ENCODE peak calls at places on chromosome 17, in eight cellular contexts. One of them, this sample, is unnamed. For H3K36me3, the result is how much of the 10 kb centered on the place peaks cover.

GRCh38 chr17:76532072-76532651 is 5.3 kb downstream of the CYGB start:
- DNase-seq in stomach: no peak
- DNase-seq in esophagus squamous epithelium: no peak
- DNase-seq in IMR-90: peak
- DNase-seq in heart left ventricle: no peak
- DNase-seq in body of pancreas: no peak
- DNase-seq in uterus: no peak
- DNase-seq in Peyer's patch: no peak
- DNase-seq in this sample: no peak

GRCh38 chr17:40061532-40062038 is 1.2 kb upstream of the THRA start:
- DNase-seq in stomach: no peak
- DNase-seq in esophagus squamous epithelium: no peak
- DNase-seq in IMR-90: no peak
- DNase-seq in heart left ventricle: no peak
- DNase-seq in body of pancreas: no peak
- DNase-seq in uterus: no peak
- DNase-seq in Peyer's patch: no peak
- DNase-seq in this sample: no peak

GRCh38 chr17:69606142-69606800 is 191.8 kb downstream of the MAP2K6 start:
- DNase-seq in stomach: no peak
- DNase-seq in esophagus squamous epithelium: no peak
- DNase-seq in IMR-90: no peak
- DNase-seq in heart left ventricle: no peak
- DNase-seq in body of pancreas: no peak
- DNase-seq in uterus: no peak
- DNase-seq in Peyer's patch: no peak
- DNase-seq in this sample: no peak

GRCh38 chr17:68378202-68379149 is 78.8 kb downstream of the WIPI1 start:
- DNase-seq in stomach: peak
- DNase-seq in esophagus squamous epithelium: peak
- DNase-seq in IMR-90: peak
- DNase-seq in heart left ventricle: peak
- DNase-seq in body of pancreas: peak
- DNase-seq in uterus: peak
- DNase-seq in Peyer's patch: peak
- DNase-seq in this sample: peak

GRCh38 chr17:50689956-50690886 is 17.5 kb downstream of the ANKRD40 start:
- DNase-seq in stomach: no peak
- DNase-seq in esophagus squamous epithelium: no peak
- DNase-seq in IMR-90: no peak
- DNase-seq in heart left ventricle: no peak
- DNase-seq in body of pancreas: no peak
- DNase-seq in uterus: no peak
- DNase-seq in Peyer's patch: no peak
- DNase-seq in this sample: no peak

GRCh38 chr17:38403491-38403890 is 24.8 kb upstream of the ARHGAP23 start:
- DNase-seq in stomach: no peak
- DNase-seq in esophagus squamous epithelium: no peak
- DNase-seq in IMR-90: peak
- DNase-seq in heart left ventricle: no peak
- DNase-seq in body of pancreas: no peak
- DNase-seq in uterus: no peak
- DNase-seq in Peyer's patch: no peak
- DNase-seq in this sample: no peak

GRCh38 chr17:38761612-38762011 is 9.1 kb downstream of the PSMB3 start:
- DNase-seq in stomach: no peak
- DNase-seq in esophagus squamous epithelium: no peak
- DNase-seq in IMR-90: peak
- DNase-seq in heart left ventricle: no peak
- DNase-seq in body of pancreas: no peak
- DNase-seq in uterus: no peak
- DNase-seq in Peyer's patch: no peak
- DNase-seq in this sample: no peak

GRCh38 chr17:76252040-76252954 is 12.0 kb upstream of the RNF157 start:
- DNase-seq in stomach: peak
- DNase-seq in esophagus squamous epithelium: no peak
- DNase-seq in IMR-90: peak
- DNase-seq in heart left ventricle: peak
- DNase-seq in body of pancreas: peak
- DNase-seq in uterus: no peak
- DNase-seq in Peyer's patch: peak
- DNase-seq in this sample: no peak

GRCh38 chr17:44362964-44363612 is 565 bp downstream of the FAM171A2 start:
- DNase-seq in stomach: no peak
- DNase-seq in esophagus squamous epithelium: no peak
- DNase-seq in IMR-90: no peak
- DNase-seq in heart left ventricle: no peak
- DNase-seq in body of pancreas: no peak
- DNase-seq in uterus: peak
- DNase-seq in Peyer's patch: no peak
- DNase-seq in this sample: no peak

GRCh38 chr17:45021607-45022287 is 29.7 kb downstream of the DCAKD start:
- DNase-seq in stomach: peak
- DNase-seq in esophagus squamous epithelium: no peak
- DNase-seq in IMR-90: peak
- DNase-seq in heart left ventricle: peak
- DNase-seq in body of pancreas: peak
- DNase-seq in uterus: peak
- DNase-seq in Peyer's patch: peak
- DNase-seq in this sample: peak

DNA sequence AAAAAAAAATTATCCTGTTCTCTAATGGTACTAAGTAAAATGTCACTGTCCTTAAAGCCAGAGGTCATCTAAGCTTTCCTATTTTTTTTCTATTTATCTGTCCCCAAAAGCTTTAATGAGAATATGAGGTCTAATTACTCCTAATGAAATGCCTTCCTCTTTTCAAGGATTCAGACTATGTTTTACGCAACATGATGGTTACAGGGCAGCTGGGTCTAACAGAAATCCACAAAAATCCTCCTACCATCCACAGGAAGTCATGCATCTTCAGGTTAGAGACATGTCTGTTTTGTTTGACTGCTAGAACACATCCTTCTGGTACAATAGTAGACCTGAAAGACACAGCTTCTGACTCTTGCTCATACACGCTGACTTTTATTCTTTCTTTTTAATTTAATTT is 29.7 kb upstream of the NSRP1 start:
- DNase-seq in stomach: no peak
- DNase-seq in esophagus squamous epithelium: no peak
- DNase-seq in IMR-90: no peak
- DNase-seq in heart left ventricle: no peak
- DNase-seq in body of pancreas: no peak
- DNase-seq in uterus: no peak
- DNase-seq in Peyer's patch: no peak
- DNase-seq in this sample: no peak
- TF ChIP-seq POLR2A in stomach: no peak
- TF ChIP-seq POLR2A in esophagus squamous epithelium: no peak
- TF ChIP-seq POLR2A in IMR-90: no peak
- TF ChIP-seq POLR2A in heart left ventricle: no peak
- TF ChIP-seq POLR2A in body of pancreas: no peak
- TF ChIP-seq POLR2A in uterus: no peak
- TF ChIP-seq POLR2A in Peyer's patch: no peak
- TF ChIP-seq POLR2A in this sample: no peak

GRCh38 chr17:74606050-74606449 is 14.0 kb upstream of the CD300LD start:
- DNase-seq in stomach: no peak
- DNase-seq in esophagus squamous epithelium: no peak
- DNase-seq in IMR-90: no peak
- DNase-seq in heart left ventricle: no peak
- DNase-seq in body of pancreas: no peak
- DNase-seq in uterus: no peak
- DNase-seq in Peyer's patch: no peak
- DNase-seq in this sample: no peak

GRCh38 chr17:74603746-74604145 is 11.7 kb upstream of the CD300LD start:
- DNase-seq in stomach: no peak
- DNase-seq in esophagus squamous epithelium: no peak
- DNase-seq in IMR-90: no peak
- DNase-seq in heart left ventricle: no peak
- DNase-seq in body of pancreas: no peak
- DNase-seq in uterus: no peak
- DNase-seq in Peyer's patch: no peak
- DNase-seq in this sample: no peak

GRCh38 chr17:74605361-74605760 is 13.3 kb upstream of the CD300LD start:
- DNase-seq in stomach: no peak
- DNase-seq in esophagus squamous epithelium: no peak
- DNase-seq in IMR-90: peak
- DNase-seq in heart left ventricle: peak
- DNase-seq in body of pancreas: peak
- DNase-seq in uterus: peak
- DNase-seq in Peyer's patch: no peak
- DNase-seq in this sample: peak

GRCh38 chr17:74604200-74604599 is 12.1 kb upstream of the CD300LD start:
- DNase-seq in stomach: no peak
- DNase-seq in esophagus squamous epithelium: no peak
- DNase-seq in IMR-90: no peak
- DNase-seq in heart left ventricle: no peak
- DNase-seq in body of pancreas: no peak
- DNase-seq in uterus: no peak
- DNase-seq in Peyer's patch: no peak
- DNase-seq in this sample: no peak

DNA sequence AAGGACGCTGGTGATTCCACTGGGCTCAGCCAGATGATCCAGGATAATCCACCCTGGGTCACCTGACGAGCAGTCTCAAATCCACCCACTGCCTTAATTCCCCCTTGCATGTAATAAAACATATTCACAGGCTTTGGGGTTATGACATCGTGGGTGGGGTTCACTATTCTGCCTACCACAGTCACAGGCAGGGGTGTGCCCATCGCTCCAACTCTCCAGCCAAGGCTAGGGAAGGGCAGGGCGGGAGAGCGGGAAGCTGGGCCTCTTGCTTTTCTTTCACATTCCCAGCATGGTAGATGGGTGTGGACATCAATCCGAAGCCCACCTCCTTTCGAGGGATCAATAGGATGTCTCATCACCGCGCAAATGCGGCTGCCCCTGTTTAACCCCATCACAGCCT is 12.7 kb upstream of the CD300LD start:
- DNase-seq in stomach: no peak
- DNase-seq in esophagus squamous epithelium: no peak
- DNase-seq in IMR-90: no peak
- DNase-seq in heart left ventricle: no peak
- DNase-seq in body of pancreas: no peak
- DNase-seq in uterus: no peak
- DNase-seq in Peyer's patch: no peak
- DNase-seq in this sample: no peak
- H3K27ac ChIP-seq in stomach: peak
- H3K27ac ChIP-seq in esophagus squamous epithelium: peak
- H3K27ac ChIP-seq in IMR-90: no peak
- H3K27ac ChIP-seq in heart left ventricle: no peak
- H3K27ac ChIP-seq in body of pancreas: no peak
- H3K27ac ChIP-seq in uterus: no peak
- H3K27ac ChIP-seq in Peyer's patch: peak
- H3K27ac ChIP-seq in this sample: no peak

GRCh38 chr17:6592193-6592592 is 35.8 kb upstream of the PITPNM3 start:
- DNase-seq in stomach: no peak
- DNase-seq in esophagus squamous epithelium: no peak
- DNase-seq in IMR-90: peak
- DNase-seq in heart left ventricle: no peak
- DNase-seq in body of pancreas: no peak
- DNase-seq in uterus: no peak
- DNase-seq in Peyer's patch: no peak
- DNase-seq in this sample: no peak

GRCh38 chr17:6589266-6589946 is 33.1 kb upstream of the PITPNM3 start:
- DNase-seq in stomach: no peak
- DNase-seq in esophagus squamous epithelium: no peak
- DNase-seq in IMR-90: peak
- DNase-seq in heart left ventricle: no peak
- DNase-seq in body of pancreas: no peak
- DNase-seq in uterus: no peak
- DNase-seq in Peyer's patch: no peak
- DNase-seq in this sample: no peak

GRCh38 chr17:6591599-6592158 is 35.3 kb upstream of the PITPNM3 start:
- DNase-seq in stomach: no peak
- DNase-seq in esophagus squamous epithelium: no peak
- DNase-seq in IMR-90: peak
- DNase-seq in heart left ventricle: no peak
- DNase-seq in body of pancreas: no peak
- DNase-seq in uterus: no peak
- DNase-seq in Peyer's patch: no peak
- DNase-seq in this sample: no peak

GRCh38 chr17:6587310-6587709 is 31.0 kb upstream of the PITPNM3 start:
- DNase-seq in stomach: no peak
- DNase-seq in esophagus squamous epithelium: no peak
- DNase-seq in IMR-90: no peak
- DNase-seq in heart left ventricle: no peak
- DNase-seq in body of pancreas: no peak
- DNase-seq in uterus: no peak
- DNase-seq in Peyer's patch: no peak
- DNase-seq in this sample: no peak

DNA sequence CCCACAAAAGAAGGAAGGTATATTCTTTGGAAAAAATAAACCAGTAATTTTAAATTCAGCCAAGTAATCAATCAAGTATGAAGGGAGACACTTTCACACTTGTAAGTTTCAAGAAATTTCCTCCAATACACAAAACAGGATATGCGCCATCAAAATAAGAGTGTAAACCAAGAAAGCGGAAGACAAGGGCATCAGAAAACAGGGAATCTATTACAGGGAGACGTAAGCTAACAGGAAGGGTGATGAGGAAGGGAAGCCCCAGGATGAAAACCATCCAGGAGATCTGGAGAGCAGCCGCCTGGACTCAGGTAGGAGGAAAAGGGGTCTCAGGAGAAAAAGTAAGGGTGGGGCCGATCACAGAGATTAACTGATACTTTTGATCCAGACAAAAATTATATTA is 31.8 kb upstream of the PITPNM3 start:
- DNase-seq in stomach: no peak
- DNase-seq in esophagus squamous epithelium: no peak
- DNase-seq in IMR-90: no peak
- DNase-seq in heart left ventricle: no peak
- DNase-seq in body of pancreas: no peak
- DNase-seq in uterus: no peak
- DNase-seq in Peyer's patch: no peak
- DNase-seq in this sample: no peak
- H3K36me3 ChIP-seq in stomach: under half
- H3K36me3 ChIP-seq in esophagus squamous epithelium: under half
- H3K36me3 ChIP-seq in IMR-90: under half
- H3K36me3 ChIP-seq in heart left ventricle: under half
- H3K36me3 ChIP-seq in body of pancreas: under half
- H3K36me3 ChIP-seq in uterus: under half
- H3K36me3 ChIP-seq in Peyer's patch: under half
- H3K36me3 ChIP-seq in this sample: half or more

DNA sequence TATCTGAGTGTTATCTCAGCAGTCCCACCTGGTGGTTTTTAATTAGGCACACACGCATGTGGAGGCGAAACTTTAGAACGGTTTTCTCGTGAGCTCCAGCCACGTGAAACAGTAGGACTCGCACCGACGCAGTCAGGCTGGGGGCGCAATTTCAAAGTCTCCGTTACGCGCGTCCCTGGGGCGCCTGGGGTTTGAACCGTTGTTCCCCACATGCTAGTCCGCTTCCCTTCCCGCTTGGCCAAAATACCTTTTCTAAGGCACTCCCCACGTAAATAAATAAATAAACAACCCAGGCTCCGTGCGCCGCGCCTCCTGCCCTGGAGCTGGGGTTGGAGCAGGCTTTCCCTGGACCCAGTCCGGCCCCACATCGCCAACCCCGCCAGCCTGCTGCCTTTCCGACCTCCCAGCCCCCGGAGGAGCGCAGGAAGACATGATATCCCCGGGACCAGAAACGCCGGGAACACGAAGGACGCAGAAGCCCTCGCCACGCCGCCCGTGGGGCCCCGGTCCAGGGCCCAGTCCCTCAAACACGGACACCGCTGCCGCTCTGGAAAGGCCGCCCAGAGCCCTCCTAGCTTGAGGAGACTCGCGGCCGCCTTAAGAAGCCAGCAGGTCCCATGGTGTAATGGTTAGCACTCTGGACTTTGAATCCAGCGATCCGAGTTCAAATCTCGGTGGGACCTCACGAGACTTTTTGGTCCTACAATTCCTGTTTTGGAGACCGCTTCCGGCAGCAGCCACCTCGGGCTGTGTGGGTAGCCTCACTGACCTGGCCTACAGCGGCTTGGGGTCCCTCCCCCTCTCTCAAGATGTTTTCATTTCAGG is 18.2 kb downstream of the GNGT2 start:
- DNase-seq in stomach: peak
- DNase-seq in esophagus squamous epithelium: no peak
- DNase-seq in IMR-90: peak
- DNase-seq in heart left ventricle: peak
- DNase-seq in body of pancreas: peak
- DNase-seq in uterus: peak
- DNase-seq in Peyer's patch: peak
- DNase-seq in this sample: peak
- TF ChIP-seq POLR2A in stomach: no peak
- TF ChIP-seq POLR2A in esophagus squamous epithelium: no peak
- TF ChIP-seq POLR2A in IMR-90: peak
- TF ChIP-seq POLR2A in heart left ventricle: peak
- TF ChIP-seq POLR2A in body of pancreas: peak
- TF ChIP-seq POLR2A in uterus: no peak
- TF ChIP-seq POLR2A in Peyer's patch: no peak
- TF ChIP-seq POLR2A in this sample: no peak